ENCODE peak calls at places on chromosomes 3 and 15, in ten cellular contexts. One of them, this sample, is unnamed.

GRCh38 chr15:88805031-88805780 is 2.0 kb downstream of the ACAN start:
- DNase-seq in neural crest cell: no peak
- DNase-seq in HFF-Myc: no peak
- DNase-seq in IMR-90: no peak
- DNase-seq in adrenal gland: no peak
- DNase-seq in progenitor cell of endocrine pancreas: no peak
- DNase-seq in hepatocyte: no peak
- DNase-seq in heart left ventricle: no peak
- DNase-seq in right lobe of liver: no peak
- DNase-seq in AG09309: no peak
- DNase-seq in this sample: no peak

GRCh38 chr15:96524676-96525417 is 194.3 kb downstream of the NR2F2 start:
- DNase-seq in neural crest cell: no peak
- DNase-seq in HFF-Myc: no peak
- DNase-seq in IMR-90: no peak
- DNase-seq in adrenal gland: no peak
- DNase-seq in progenitor cell of endocrine pancreas: no peak
- DNase-seq in hepatocyte: no peak
- DNase-seq in heart left ventricle: no peak
- DNase-seq in right lobe of liver: no peak
- DNase-seq in AG09309: no peak
- DNase-seq in this sample: no peak

GRCh38 chr3:79517766-79518413 is 249.9 kb downstream of the ROBO1 start:
- DNase-seq in neural crest cell: no peak
- DNase-seq in HFF-Myc: peak
- DNase-seq in IMR-90: peak
- DNase-seq in adrenal gland: no peak
- DNase-seq in progenitor cell of endocrine pancreas: no peak
- DNase-seq in hepatocyte: peak
- DNase-seq in heart left ventricle: no peak
- DNase-seq in right lobe of liver: no peak
- DNase-seq in AG09309: no peak
- DNase-seq in this sample: no peak

GRCh38 chr3:126571078-126571477 is 12.3 kb upstream of the C3orf22 start:
- DNase-seq in neural crest cell: no peak
- DNase-seq in HFF-Myc: no peak
- DNase-seq in IMR-90: no peak
- DNase-seq in adrenal gland: no peak
- DNase-seq in progenitor cell of endocrine pancreas: no peak
- DNase-seq in hepatocyte: no peak
- DNase-seq in heart left ventricle: no peak
- DNase-seq in right lobe of liver: no peak
- DNase-seq in AG09309: no peak
- DNase-seq in this sample: no peak

GRCh38 chr3:123104550-123104949 is 37.7 kb downstream of the PDIA5 start:
- DNase-seq in neural crest cell: no peak
- DNase-seq in HFF-Myc: peak
- DNase-seq in IMR-90: peak
- DNase-seq in adrenal gland: peak
- DNase-seq in progenitor cell of endocrine pancreas: no peak
- DNase-seq in hepatocyte: peak
- DNase-seq in heart left ventricle: no peak
- DNase-seq in right lobe of liver: peak
- DNase-seq in AG09309: peak
- DNase-seq in this sample: peak

GRCh38 chr15:57649138-57649537 is 57.4 kb upstream of the POLR2M start:
- DNase-seq in neural crest cell: no peak
- DNase-seq in HFF-Myc: no peak
- DNase-seq in IMR-90: no peak
- DNase-seq in adrenal gland: no peak
- DNase-seq in progenitor cell of endocrine pancreas: no peak
- DNase-seq in hepatocyte: no peak
- DNase-seq in heart left ventricle: no peak
- DNase-seq in right lobe of liver: no peak
- DNase-seq in AG09309: peak
- DNase-seq in this sample: peak

GRCh38 chr15:60572462-60573214 is 93.7 kb upstream of the ICE2 start:
- DNase-seq in neural crest cell: no peak
- DNase-seq in HFF-Myc: no peak
- DNase-seq in IMR-90: no peak
- DNase-seq in adrenal gland: no peak
- DNase-seq in progenitor cell of endocrine pancreas: no peak
- DNase-seq in hepatocyte: no peak
- DNase-seq in heart left ventricle: no peak
- DNase-seq in right lobe of liver: no peak
- DNase-seq in AG09309: no peak
- DNase-seq in this sample: no peak

GRCh38 chr3:46517016-46517770 is 19.4 kb downstream of the RTP3 start:
- DNase-seq in neural crest cell: no peak
- DNase-seq in HFF-Myc: peak
- DNase-seq in IMR-90: peak
- DNase-seq in adrenal gland: no peak
- DNase-seq in progenitor cell of endocrine pancreas: no peak
- DNase-seq in hepatocyte: no peak
- DNase-seq in heart left ventricle: no peak
- DNase-seq in right lobe of liver: no peak
- DNase-seq in AG09309: peak
- DNase-seq in this sample: no peak

GRCh38 chr15:31251165-31251564 is 75.5 kb upstream of the KLF13 start:
- DNase-seq in neural crest cell: no peak
- DNase-seq in HFF-Myc: no peak
- DNase-seq in IMR-90: no peak
- DNase-seq in adrenal gland: no peak
- DNase-seq in progenitor cell of endocrine pancreas: no peak
- DNase-seq in hepatocyte: no peak
- DNase-seq in heart left ventricle: no peak
- DNase-seq in right lobe of liver: no peak
- DNase-seq in AG09309: no peak
- DNase-seq in this sample: no peak

GRCh38 chr3:59510576-59510975 is 460.8 kb upstream of the CFAP20DC start:
- DNase-seq in neural crest cell: no peak
- DNase-seq in HFF-Myc: no peak
- DNase-seq in IMR-90: no peak
- DNase-seq in adrenal gland: no peak
- DNase-seq in progenitor cell of endocrine pancreas: no peak
- DNase-seq in hepatocyte: no peak
- DNase-seq in heart left ventricle: no peak
- DNase-seq in right lobe of liver: no peak
- DNase-seq in AG09309: no peak
- DNase-seq in this sample: no peak

GRCh38 chr3:181879926-181880325 is 168.2 kb downstream of the SOX2 start:
- DNase-seq in neural crest cell: no peak
- DNase-seq in HFF-Myc: no peak
- DNase-seq in IMR-90: no peak
- DNase-seq in adrenal gland: no peak
- DNase-seq in progenitor cell of endocrine pancreas: no peak
- DNase-seq in hepatocyte: no peak
- DNase-seq in heart left ventricle: no peak
- DNase-seq in right lobe of liver: no peak
- DNase-seq in AG09309: no peak
- DNase-seq in this sample: no peak

GRCh38 chr3:101077361-101078011 is 84.3 kb upstream of the ABI3BP start:
- DNase-seq in neural crest cell: no peak
- DNase-seq in HFF-Myc: no peak
- DNase-seq in IMR-90: peak
- DNase-seq in adrenal gland: no peak
- DNase-seq in progenitor cell of endocrine pancreas: no peak
- DNase-seq in hepatocyte: peak
- DNase-seq in heart left ventricle: no peak
- DNase-seq in right lobe of liver: no peak
- DNase-seq in AG09309: no peak
- DNase-seq in this sample: no peak

GRCh38 chr15:74134387-74135027 is 4.1 kb downstream of the ISLR2 start:
- DNase-seq in neural crest cell: peak
- DNase-seq in HFF-Myc: no peak
- DNase-seq in IMR-90: peak
- DNase-seq in adrenal gland: peak
- DNase-seq in progenitor cell of endocrine pancreas: no peak
- DNase-seq in hepatocyte: peak
- DNase-seq in heart left ventricle: peak
- DNase-seq in right lobe of liver: peak
- DNase-seq in AG09309: no peak
- DNase-seq in this sample: no peak
- TF ChIP-seq CTCF in neural crest cell: peak
- TF ChIP-seq CTCF in HFF-Myc: peak
- TF ChIP-seq CTCF in IMR-90: peak
- TF ChIP-seq CTCF in adrenal gland: peak
- TF ChIP-seq CTCF in progenitor cell of endocrine pancreas: peak
- TF ChIP-seq CTCF in hepatocyte: peak
- TF ChIP-seq CTCF in heart left ventricle: peak
- TF ChIP-seq CTCF in right lobe of liver: peak
- TF ChIP-seq CTCF in AG09309: peak
- TF ChIP-seq CTCF in this sample: peak

DNA sequence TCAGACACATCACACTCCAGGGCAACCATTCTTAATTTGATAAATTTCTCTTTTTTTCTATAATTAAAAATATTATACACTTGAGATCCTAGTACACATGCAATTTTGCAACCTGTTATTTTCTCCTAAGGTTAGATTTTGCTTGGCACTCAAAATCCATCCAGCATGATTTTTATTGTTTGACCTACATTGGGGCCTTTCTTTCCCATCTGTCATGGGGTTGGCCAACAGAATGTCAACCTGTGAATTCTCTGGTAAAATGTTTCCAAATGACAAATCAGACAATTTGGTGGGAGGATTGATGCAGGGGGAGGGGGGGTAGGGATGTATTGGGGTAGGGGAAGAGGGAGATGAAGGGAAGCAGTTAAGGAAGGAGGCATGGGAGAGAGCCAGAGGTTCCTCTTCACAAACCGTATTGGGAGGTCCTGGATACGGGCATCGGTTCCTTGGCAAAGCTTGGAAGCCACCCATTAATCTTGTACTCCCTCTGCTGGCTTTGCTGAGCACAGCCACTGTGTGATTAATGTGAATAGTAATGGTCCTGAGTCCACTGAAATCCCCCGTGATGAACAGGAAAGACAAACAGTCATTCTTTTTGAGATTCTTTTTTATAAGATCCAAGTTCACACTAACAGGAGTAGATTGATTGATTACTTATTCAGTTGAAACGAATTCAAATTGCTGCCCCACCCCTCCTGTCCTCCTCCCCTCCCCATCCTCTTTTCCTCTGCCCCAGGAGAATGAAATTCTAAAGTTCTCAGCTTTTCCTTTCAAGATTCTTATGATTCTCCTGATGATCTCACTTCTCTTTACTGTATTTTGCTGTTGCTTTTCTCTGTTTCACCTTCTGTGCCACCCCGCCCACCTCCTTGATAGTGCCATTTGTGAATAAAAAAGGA is 82.2 kb upstream of the SLC25A26 start:
- DNase-seq in neural crest cell: peak
- DNase-seq in HFF-Myc: peak
- DNase-seq in IMR-90: peak
- DNase-seq in adrenal gland: peak
- DNase-seq in progenitor cell of endocrine pancreas: peak
- DNase-seq in hepatocyte: peak
- DNase-seq in heart left ventricle: peak
- DNase-seq in right lobe of liver: peak
- DNase-seq in AG09309: no peak
- DNase-seq in this sample: peak
- TF ChIP-seq CTCF in neural crest cell: peak
- TF ChIP-seq CTCF in HFF-Myc: peak
- TF ChIP-seq CTCF in IMR-90: peak
- TF ChIP-seq CTCF in adrenal gland: peak
- TF ChIP-seq CTCF in progenitor cell of endocrine pancreas: peak
- TF ChIP-seq CTCF in hepatocyte: peak
- TF ChIP-seq CTCF in heart left ventricle: peak
- TF ChIP-seq CTCF in right lobe of liver: peak
- TF ChIP-seq CTCF in AG09309: peak
- TF ChIP-seq CTCF in this sample: peak

DNA sequence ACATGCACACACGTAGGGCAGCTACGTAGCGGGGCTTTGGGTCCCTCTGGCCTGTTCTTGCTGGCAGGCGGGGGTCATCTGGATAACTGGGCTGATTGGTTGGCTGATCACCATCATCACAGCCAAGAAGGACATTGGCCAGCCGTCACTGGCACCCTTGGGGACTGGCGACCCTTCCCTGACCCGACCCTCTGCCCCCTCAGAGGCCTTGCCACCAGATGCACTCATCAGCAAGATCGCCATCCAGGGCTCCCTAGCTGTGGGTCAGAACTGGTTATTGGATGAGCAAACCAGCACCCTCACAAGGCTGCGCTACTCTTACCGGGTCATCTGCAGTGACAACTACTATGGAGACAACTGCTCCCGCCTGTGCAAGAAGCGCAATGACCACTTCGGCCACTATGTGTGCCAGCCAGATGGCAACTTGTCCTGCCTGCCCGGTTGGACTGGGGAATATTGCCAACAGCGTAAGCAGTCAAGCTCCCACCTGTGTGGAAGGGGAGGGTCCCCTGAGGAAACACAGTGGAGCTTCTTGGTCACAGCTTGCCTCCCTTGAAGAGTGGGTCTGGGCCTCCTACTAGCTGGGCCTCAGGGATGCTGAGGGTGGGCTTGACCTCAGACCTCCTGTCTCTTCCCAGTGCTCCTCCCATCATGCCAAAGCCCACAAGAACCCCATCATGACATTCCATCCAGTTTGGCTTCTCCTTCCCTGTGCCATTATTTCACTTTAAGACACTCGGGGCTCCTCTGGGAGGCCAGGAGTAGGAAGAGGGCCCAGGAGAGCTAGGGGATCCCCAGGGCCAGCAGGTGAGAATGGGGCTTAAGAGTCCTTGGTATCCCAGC is 2.4 kb downstream of the DLL4 start:
- DNase-seq in neural crest cell: no peak
- DNase-seq in HFF-Myc: no peak
- DNase-seq in IMR-90: no peak
- DNase-seq in adrenal gland: no peak
- DNase-seq in progenitor cell of endocrine pancreas: no peak
- DNase-seq in hepatocyte: no peak
- DNase-seq in heart left ventricle: no peak
- DNase-seq in right lobe of liver: no peak
- DNase-seq in AG09309: no peak
- DNase-seq in this sample: no peak
- TF ChIP-seq CTCF in neural crest cell: no peak
- TF ChIP-seq CTCF in HFF-Myc: no peak
- TF ChIP-seq CTCF in IMR-90: no peak
- TF ChIP-seq CTCF in adrenal gland: no peak
- TF ChIP-seq CTCF in progenitor cell of endocrine pancreas: peak
- TF ChIP-seq CTCF in hepatocyte: no peak
- TF ChIP-seq CTCF in heart left ventricle: no peak
- TF ChIP-seq CTCF in right lobe of liver: no peak
- TF ChIP-seq CTCF in AG09309: no peak
- TF ChIP-seq CTCF in this sample: no peak

DNA sequence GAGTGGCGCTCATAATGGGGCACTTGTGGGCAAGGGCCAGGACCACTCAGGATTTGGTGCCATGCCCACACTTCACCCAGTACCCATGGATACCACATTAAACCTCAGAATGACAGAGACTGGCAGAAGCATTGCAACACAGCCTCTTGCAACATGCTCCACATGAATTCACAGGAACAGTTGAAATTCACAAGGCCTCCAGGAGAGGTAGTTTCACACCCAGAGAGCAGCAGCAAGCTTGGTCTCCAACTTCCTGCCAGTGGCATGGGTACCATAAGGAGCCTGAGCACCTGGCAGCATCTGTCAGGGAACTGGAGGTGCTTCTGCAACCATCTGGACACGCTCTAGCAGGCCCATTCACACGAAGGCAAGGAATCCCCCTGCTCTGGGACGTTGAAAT is 101.0 kb downstream of the OSBPL10 start:
- DNase-seq in neural crest cell: no peak
- DNase-seq in HFF-Myc: no peak
- DNase-seq in IMR-90: peak
- DNase-seq in adrenal gland: peak
- DNase-seq in progenitor cell of endocrine pancreas: no peak
- DNase-seq in hepatocyte: peak
- DNase-seq in heart left ventricle: no peak
- DNase-seq in right lobe of liver: no peak
- DNase-seq in AG09309: peak
- DNase-seq in this sample: no peak
- TF ChIP-seq CTCF in neural crest cell: no peak
- TF ChIP-seq CTCF in HFF-Myc: no peak
- TF ChIP-seq CTCF in IMR-90: no peak
- TF ChIP-seq CTCF in adrenal gland: no peak
- TF ChIP-seq CTCF in progenitor cell of endocrine pancreas: no peak
- TF ChIP-seq CTCF in hepatocyte: no peak
- TF ChIP-seq CTCF in heart left ventricle: no peak
- TF ChIP-seq CTCF in right lobe of liver: no peak
- TF ChIP-seq CTCF in AG09309: peak
- TF ChIP-seq CTCF in this sample: no peak